ENCODE peak calls at places on chromosomes 4 and X, in six cellular contexts. One of them, this sample, is unnamed.

GRCh38 chr4:61517144-61517543 is 317.0 kb downstream of the ADGRL3 start:
- DNase-seq in spleen: no peak
- DNase-seq in AG09309: no peak
- DNase-seq in ovary: no peak
- DNase-seq in tibial nerve: no peak
- DNase-seq in Caco-2: no peak
- DNase-seq in this sample: no peak

GRCh38 chr4:5568931-5569330 is 139.4 kb downstream of the EVC2 start:
- DNase-seq in tibial nerve: no peak
- DNase-seq in spleen: no peak
- DNase-seq in ovary: no peak
- DNase-seq in Caco-2: no peak
- DNase-seq in AG09309: no peak
- DNase-seq in this sample: peak

GRCh38 chr4:41432889-41433288 is 105.1 kb upstream of the LIMCH1 start:
- DNase-seq in AG09309: peak
- DNase-seq in spleen: no peak
- DNase-seq in tibial nerve: no peak
- DNase-seq in ovary: no peak
- DNase-seq in Caco-2: peak
- DNase-seq in this sample: no peak

GRCh38 chrX:3518870-3519269 is 172.4 kb upstream of the MXRA5 start:
- DNase-seq in tibial nerve: no peak
- DNase-seq in Caco-2: no peak
- DNase-seq in AG09309: peak
- DNase-seq in ovary: peak
- DNase-seq in spleen: no peak
- DNase-seq in this sample: no peak

GRCh38 chr4:126354784-126355183 is 1040.0 kb downstream of the FAT4 start:
- DNase-seq in AG09309: no peak
- DNase-seq in tibial nerve: no peak
- DNase-seq in Caco-2: no peak
- DNase-seq in ovary: no peak
- DNase-seq in spleen: no peak
- DNase-seq in this sample: no peak

GRCh38 chrX:149531599-149531998 is 9.2 kb upstream of the EOLA1 start:
- DNase-seq in Caco-2: no peak
- DNase-seq in ovary: no peak
- DNase-seq in AG09309: no peak
- DNase-seq in tibial nerve: no peak
- DNase-seq in spleen: no peak
- DNase-seq in this sample: no peak

GRCh38 chr4:67035986-67036385 is 509.3 kb downstream of the CENPC start:
- DNase-seq in ovary: no peak
- DNase-seq in AG09309: no peak
- DNase-seq in tibial nerve: no peak
- DNase-seq in Caco-2: no peak
- DNase-seq in spleen: no peak
- DNase-seq in this sample: no peak

GRCh38 chr4:107818301-107818910 is 6.3 kb upstream of the SGMS2 start:
- DNase-seq in spleen: no peak
- DNase-seq in Caco-2: no peak
- DNase-seq in AG09309: no peak
- DNase-seq in tibial nerve: no peak
- DNase-seq in ovary: no peak
- DNase-seq in this sample: no peak

GRCh38 chrX:1380672-1381233 is 11.2 kb downstream of the SLC25A6 start:
- DNase-seq in AG09309: no peak
- DNase-seq in spleen: no peak
- DNase-seq in Caco-2: no peak
- DNase-seq in ovary: no peak
- DNase-seq in tibial nerve: no peak
- DNase-seq in this sample: no peak

GRCh38 chr4:82851902-82852750 is 38.8 kb downstream of the SEC31A start:
- DNase-seq in AG09309: no peak
- DNase-seq in ovary: no peak
- DNase-seq in tibial nerve: no peak
- DNase-seq in Caco-2: peak
- DNase-seq in spleen: no peak
- DNase-seq in this sample: no peak

GRCh38 chr4:72208421-72209075 is 176.7 kb downstream of the NPFFR2 start:
- DNase-seq in AG09309: no peak
- DNase-seq in tibial nerve: no peak
- DNase-seq in ovary: no peak
- DNase-seq in spleen: no peak
- DNase-seq in Caco-2: no peak
- DNase-seq in this sample: no peak

GRCh38 chr4:99687120-99687519 is 29.5 kb upstream of the C4orf54 start:
- DNase-seq in ovary: no peak
- DNase-seq in AG09309: no peak
- DNase-seq in tibial nerve: no peak
- DNase-seq in Caco-2: no peak
- DNase-seq in spleen: no peak
- DNase-seq in this sample: no peak

GRCh38 chr4:101306225-101306624 is 41.1 kb downstream of the PPP3CA start:
- DNase-seq in Caco-2: no peak
- DNase-seq in ovary: no peak
- DNase-seq in tibial nerve: no peak
- DNase-seq in spleen: no peak
- DNase-seq in AG09309: no peak
- DNase-seq in this sample: no peak

GRCh38 chr4:86033171-86033570 is 326.7 kb downstream of the MAPK10 start:
- DNase-seq in Caco-2: no peak
- DNase-seq in tibial nerve: peak
- DNase-seq in AG09309: peak
- DNase-seq in spleen: no peak
- DNase-seq in ovary: peak
- DNase-seq in this sample: no peak

GRCh38 chrX:151516538-151517187 is 46.8 kb upstream of the PASD1 start:
- DNase-seq in ovary: no peak
- DNase-seq in tibial nerve: no peak
- DNase-seq in AG09309: no peak
- DNase-seq in spleen: no peak
- DNase-seq in Caco-2: no peak
- DNase-seq in this sample: no peak

GRCh38 chr4:69610484-69610883 is 29.0 kb downstream of the UGT2A2 start:
- DNase-seq in ovary: no peak
- DNase-seq in Caco-2: no peak
- DNase-seq in spleen: no peak
- DNase-seq in tibial nerve: no peak
- DNase-seq in AG09309: no peak
- DNase-seq in this sample: no peak

GRCh38 chr4:168074861-168075260 is 17.5 kb upstream of the ANXA10 start:
- DNase-seq in ovary: no peak
- DNase-seq in AG09309: no peak
- DNase-seq in Caco-2: no peak
- DNase-seq in spleen: no peak
- DNase-seq in tibial nerve: no peak
- DNase-seq in this sample: no peak

GRCh38 chrX:3403748-3404147 is 57.3 kb upstream of the MXRA5 start:
- DNase-seq in tibial nerve: no peak
- DNase-seq in spleen: no peak
- DNase-seq in ovary: no peak
- DNase-seq in Caco-2: no peak
- DNase-seq in AG09309: no peak
- DNase-seq in this sample: no peak

GRCh38 chrX:65127804-65128203 is 151.6 kb upstream of the ZC4H2 start:
- DNase-seq in tibial nerve: no peak
- DNase-seq in ovary: no peak
- DNase-seq in Caco-2: no peak
- DNase-seq in spleen: no peak
- DNase-seq in AG09309: no peak
- DNase-seq in this sample: no peak

GRCh38 chrX:139759637-139760036 is 51.7 kb upstream of the MCF2 start:
- DNase-seq in Caco-2: peak
- DNase-seq in AG09309: no peak
- DNase-seq in spleen: no peak
- DNase-seq in tibial nerve: no peak
- DNase-seq in ovary: no peak
- DNase-seq in this sample: no peak

GRCh38 chrX:147779173-147779572 is 132.5 kb upstream of the FMR1 start:
- DNase-seq in spleen: no peak
- DNase-seq in tibial nerve: no peak
- DNase-seq in AG09309: no peak
- DNase-seq in Caco-2: no peak
- DNase-seq in ovary: no peak
- DNase-seq in this sample: no peak

GRCh38 chrX:38192007-38192625 is 28.6 kb downstream of the SRPX start:
- DNase-seq in tibial nerve: peak
- DNase-seq in AG09309: no peak
- DNase-seq in spleen: no peak
- DNase-seq in ovary: no peak
- DNase-seq in Caco-2: no peak
- DNase-seq in this sample: peak

GRCh38 chr4:95204873-95205272 is 343.9 kb downstream of the UNC5C start:
- DNase-seq in AG09309: no peak
- DNase-seq in spleen: no peak
- DNase-seq in ovary: no peak
- DNase-seq in Caco-2: peak
- DNase-seq in tibial nerve: no peak
- DNase-seq in this sample: no peak

GRCh38 chr4:1171306-1172227 is 816 bp downstream of the SPON2 start:
- DNase-seq in Caco-2: no peak
- DNase-seq in ovary: peak
- DNase-seq in tibial nerve: no peak
- DNase-seq in AG09309: no peak
- DNase-seq in spleen: peak
- DNase-seq in this sample: no peak

DNA sequence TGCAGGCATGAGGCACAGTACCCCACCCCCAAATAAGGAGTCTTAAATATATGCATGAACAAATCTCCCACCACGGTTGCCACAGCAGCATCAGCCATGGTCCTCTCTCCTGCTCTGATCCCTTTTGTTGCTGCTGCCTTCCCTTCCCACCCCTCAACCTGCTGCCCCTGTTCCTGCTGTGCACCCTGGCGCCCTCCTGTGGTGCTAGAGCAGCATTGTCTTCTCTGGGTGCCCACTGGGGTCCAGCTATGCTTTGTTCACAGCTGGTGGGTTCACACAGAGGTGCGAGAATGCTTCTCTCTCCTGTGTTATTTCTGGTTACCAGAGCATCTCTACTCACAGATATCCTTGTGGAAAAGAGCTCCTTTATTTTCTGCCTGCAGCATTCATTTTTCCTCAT is 116.2 kb downstream of the GATB start:
- DNase-seq in tibial nerve: no peak
- DNase-seq in Caco-2: peak
- DNase-seq in spleen: no peak
- DNase-seq in AG09309: no peak
- DNase-seq in ovary: no peak
- DNase-seq in this sample: no peak
- TF ChIP-seq CTCF in tibial nerve: no peak
- TF ChIP-seq CTCF in Caco-2: peak
- TF ChIP-seq CTCF in spleen: no peak
- TF ChIP-seq CTCF in AG09309: peak
- TF ChIP-seq CTCF in ovary: no peak
- TF ChIP-seq CTCF in this sample: peak

DNA sequence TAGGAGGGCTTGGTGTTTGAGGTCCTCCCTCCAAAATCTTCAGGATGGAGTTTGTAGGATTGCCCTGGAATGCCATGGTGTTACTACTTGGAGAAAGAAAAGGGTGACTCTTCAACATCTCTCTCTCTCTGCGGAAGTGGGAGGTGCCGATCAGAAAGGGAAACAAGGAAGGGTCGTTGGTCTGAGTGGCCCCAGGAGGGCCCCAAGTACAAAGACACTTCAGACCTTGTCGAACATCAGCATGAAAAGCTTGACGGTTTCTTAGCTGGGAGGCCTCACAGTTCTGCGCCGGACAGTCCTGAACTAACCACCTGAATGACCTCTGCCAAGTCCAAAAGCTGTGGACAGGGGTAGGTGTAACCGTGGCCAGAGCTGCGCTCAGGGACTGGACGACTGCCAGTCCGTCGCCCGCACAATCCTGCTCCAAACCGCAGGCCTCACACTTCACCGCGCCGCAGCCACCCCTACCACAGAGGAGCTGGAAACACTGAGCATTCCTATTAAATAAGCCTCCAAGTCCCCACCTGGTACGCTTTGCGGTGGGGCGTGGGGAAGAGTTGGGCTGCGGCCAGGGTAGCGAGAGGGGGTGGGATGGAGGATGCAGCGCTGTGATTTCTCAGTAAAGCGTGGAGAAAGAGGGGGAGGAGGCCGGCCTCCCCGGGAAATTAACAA is 540 bp upstream of the GSX2 start:
- DNase-seq in ovary: no peak
- DNase-seq in spleen: no peak
- DNase-seq in AG09309: no peak
- DNase-seq in Caco-2: no peak
- DNase-seq in tibial nerve: no peak
- DNase-seq in this sample: no peak
- H3K4me3 ChIP-seq in ovary: no peak
- H3K4me3 ChIP-seq in spleen: peak
- H3K4me3 ChIP-seq in AG09309: peak
- H3K4me3 ChIP-seq in Caco-2: no peak
- H3K4me3 ChIP-seq in tibial nerve: peak
- H3K4me3 ChIP-seq in this sample: no peak

GRCh38 chrX:23559975-23560374 is 107.3 kb upstream of the PRDX4 start:
- DNase-seq in spleen: no peak
- DNase-seq in tibial nerve: no peak
- DNase-seq in ovary: no peak
- DNase-seq in Caco-2: no peak
- DNase-seq in AG09309: no peak
- DNase-seq in this sample: no peak
- TF ChIP-seq CTCF in spleen: no peak
- TF ChIP-seq CTCF in tibial nerve: no peak
- TF ChIP-seq CTCF in ovary: no peak
- TF ChIP-seq CTCF in Caco-2: no peak
- TF ChIP-seq CTCF in AG09309: no peak
- TF ChIP-seq CTCF in this sample: no peak

GRCh38 chr4:185583813-185584212 is 48.5 kb upstream of the PDLIM3 start:
- DNase-seq in spleen: no peak
- DNase-seq in tibial nerve: no peak
- DNase-seq in Caco-2: no peak
- DNase-seq in AG09309: no peak
- DNase-seq in ovary: no peak
- DNase-seq in this sample: no peak

GRCh38 chr4:185585211-185585610 is 49.9 kb upstream of the PDLIM3 start:
- DNase-seq in spleen: no peak
- DNase-seq in Caco-2: no peak
- DNase-seq in AG09309: no peak
- DNase-seq in tibial nerve: no peak
- DNase-seq in ovary: no peak
- DNase-seq in this sample: no peak

GRCh38 chr4:185587444-185588161 is 52.3 kb upstream of the PDLIM3 start:
- DNase-seq in tibial nerve: no peak
- DNase-seq in spleen: peak
- DNase-seq in ovary: no peak
- DNase-seq in Caco-2: no peak
- DNase-seq in AG09309: no peak
- DNase-seq in this sample: no peak

GRCh38 chr4:185589067-185589844 is 53.9 kb upstream of the PDLIM3 start:
- DNase-seq in spleen: no peak
- DNase-seq in Caco-2: no peak
- DNase-seq in AG09309: peak
- DNase-seq in ovary: no peak
- DNase-seq in tibial nerve: no peak
- DNase-seq in this sample: no peak

DNA sequence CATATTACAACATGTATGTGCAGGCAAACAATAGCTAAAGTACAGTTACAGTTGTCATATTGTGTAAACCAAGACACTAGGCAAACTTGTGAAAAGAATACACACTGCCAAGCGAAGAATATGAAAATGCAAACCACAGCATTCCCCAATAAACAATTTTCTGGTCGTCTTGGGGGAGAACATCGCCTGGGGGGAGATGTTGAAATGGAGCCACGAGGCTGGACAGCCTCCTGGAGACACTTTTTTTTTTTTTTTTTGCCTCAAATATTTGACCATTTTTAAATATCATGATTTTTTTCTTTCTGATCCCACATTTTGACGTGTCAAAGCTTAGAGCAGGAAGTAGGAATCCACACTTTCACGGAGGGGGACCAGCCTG is 51.7 kb upstream of the PDLIM3 start:
- DNase-seq in Caco-2: no peak
- DNase-seq in ovary: no peak
- DNase-seq in spleen: no peak
- DNase-seq in tibial nerve: no peak
- DNase-seq in AG09309: no peak
- DNase-seq in this sample: no peak
- H3K4me3 ChIP-seq in Caco-2: no peak
- H3K4me3 ChIP-seq in ovary: no peak
- H3K4me3 ChIP-seq in spleen: no peak
- H3K4me3 ChIP-seq in tibial nerve: no peak
- H3K4me3 ChIP-seq in AG09309: no peak
- H3K4me3 ChIP-seq in this sample: no peak